ENCODE peak calls at places on chromosomes 5 and 9, in five cellular contexts. E is fibroblast of gingiva; H is stimulated activated CD4-positive, alpha-beta T cell treated with anti-CD3 and anti-CD28 coated beads, Interleukin-15, amount 100 ng/mL, for 24 hours; Z is cardiac muscle cell; F is omental fat pad. U is an unnamed sample.

GRCh38 chr9:121463026-121463827 is 36.4 kb downstream of the GGTA1 start:
- DNase-seq in Z (peak), F (no peak), H (peak), E (no peak), U (peak)

GRCh38 chr9:4293293-4293931 is 6.5 kb downstream of the GLIS3 start:
- DNase-seq in F (no peak), Z (no peak), H (no peak), E (peak), U (no peak)

GRCh38 chr9:5336683-5337082 is 3.0 kb downstream of the RLN1 start:
- DNase-seq in Z (no peak), E (no peak), F (no peak), H (peak), U (no peak)

GRCh38 chr5:150661086-150661485 is at the start of gene MYOZ3:
- DNase-seq in H (no peak), E (no peak), F (no peak), Z (no peak), U (no peak)

GRCh38 chr9:128072144-128073021 is 4.4 kb downstream of the SLC25A25 start:
- DNase-seq in F (peak), Z (peak), H (peak), E (peak), U (no peak)

GRCh38 chr5:153157156-153157555 is 333.3 kb upstream of the GRIA1 start:
- DNase-seq in H (no peak), E (no peak), Z (no peak), F (no peak), U (no peak)

GRCh38 chr5:33409435-33410146 is 31.2 kb upstream of the TARS1 start:
- DNase-seq in F (no peak), Z (no peak), H (no peak), E (peak), U (no peak)

GRCh38 chr9:6243746-6244145 is 28.1 kb downstream of the IL33 start:
- DNase-seq in F (no peak), Z (no peak), E (no peak), H (peak), U (no peak)

GRCh38 chr9:113705938-113706519 is 170.1 kb upstream of the ZNF618 start:
- DNase-seq in E (no peak), H (no peak), Z (peak), F (no peak), U (no peak)

GRCh38 chr5:159442210-159442850 is 112.0 kb upstream of the IL12B start:
- DNase-seq in H (no peak), E (no peak), Z (peak), F (no peak), U (peak)

GRCh38 chr5:117454716-117455212 is 880.1 kb upstream of the SEMA6A start:
- DNase-seq in E (no peak), F (no peak), H (peak), Z (peak), U (peak)

GRCh38 chr9:137460363-137461315 is 1.5 kb upstream of the NSMF start:
- DNase-seq in E (no peak), H (no peak), F (no peak), Z (no peak), U (no peak)

GRCh38 chr5:59487068-59487686 is 406.3 kb downstream of the PDE4D start:
- DNase-seq in E (no peak), Z (no peak), F (no peak), H (no peak), U (no peak)

GRCh38 chr5:502325-503079 is 21.7 kb downstream of the SLC9A3 start:
- DNase-seq in Z (no peak), E (no peak), F (no peak), H (no peak), U (peak)

GRCh38 chr5:135391869-135392255 is 7.2 kb downstream of the MACROH2A1 start:
- DNase-seq in H (no peak), F (no peak), E (no peak), Z (peak), U (no peak)

GRCh38 chr9:131747352-131747751 is 7.5 kb upstream of the RAPGEF1 start:
- DNase-seq in Z (peak), H (peak), E (peak), F (no peak), U (no peak)

GRCh38 chr5:3517331-3517730 is 78.3 kb upstream of the IRX1 start:
- DNase-seq in H (no peak), Z (no peak), F (no peak), E (no peak), U (peak)

GRCh38 chr5:111469293-111469896 is 42.9 kb downstream of the STARD4 start:
- DNase-seq in H (no peak), Z (no peak), F (no peak), E (no peak), U (no peak)

GRCh38 chr5:9721161-9721560 is 91.0 kb upstream of the TAS2R1 start:
- DNase-seq in H (no peak), F (no peak), Z (no peak), E (no peak), U (no peak)